ENCODE peak calls at places on chromosomes 6 and 20, in eight cellular contexts. T, Y, I, B, D, N, W and M are unnamed samples.

GRCh38 chr20:52196845-52197244 is 5.3 kb upstream of the ZFP64 start:
- DNase-seq in T (no peak), Y (no peak), I (no peak), B (no peak), D (no peak), N (no peak), W (no peak), M (no peak)

GRCh38 chr20:53829086-53829703 is 235.6 kb upstream of the ZNF217 start:
- DNase-seq in T (no peak), Y (no peak), I (peak), B (no peak), D (peak), N (no peak), W (no peak), M (no peak)

GRCh38 chr6:161169690-161170089 is 104.2 kb downstream of the AGPAT4 start:
- DNase-seq in T (no peak), Y (no peak), I (peak), B (no peak), D (peak), N (no peak), W (no peak), M (no peak)

GRCh38 chr6:82408952-82409421 is 45.4 kb downstream of the TPBG start:
- DNase-seq in T (no peak), Y (no peak), I (no peak), B (no peak), D (peak), N (no peak), W (no peak), M (no peak)

GRCh38 chr6:37024665-37025337 is 19.3 kb downstream of the FGD2 start:
- DNase-seq in T (no peak), Y (peak), I (no peak), B (peak), D (no peak), N (no peak), W (no peak), M (no peak)

GRCh38 chr20:58421497-58421850 is 32.4 kb downstream of the VAPB start:
- DNase-seq in T (no peak), Y (no peak), I (no peak), B (no peak), D (no peak), N (no peak), W (no peak), M (no peak)

GRCh38 chr6:144033816-144034540 is 25.9 kb upstream of the PLAGL1 start:
- DNase-seq in T (no peak), Y (no peak), I (no peak), B (no peak), D (peak), N (no peak), W (no peak), M (no peak)

GRCh38 chr6:42279966-42280629 is 62.4 kb upstream of the MRPS10 start:
- DNase-seq in T (no peak), Y (peak), I (peak), B (no peak), D (peak), N (no peak), W (peak), M (no peak)

GRCh38 chr20:48131581-48131980 is 346.3 kb upstream of the SULF2 start:
- DNase-seq in T (no peak), Y (no peak), I (peak), B (no peak), D (peak), N (no peak), W (no peak), M (no peak)

GRCh38 chr20:59042151-59042795 is at the start of gene PRELID3B:
- DNase-seq in T (no peak), Y (peak), I (peak), B (no peak), D (peak), N (no peak), W (no peak), M (peak)

GRCh38 chr6:139498715-139499114 is 124.3 kb upstream of the CITED2 start:
- DNase-seq in T (no peak), Y (no peak), I (no peak), B (no peak), D (no peak), N (no peak), W (no peak), M (no peak)

GRCh38 chr6:139497344-139497961 is 123.0 kb upstream of the CITED2 start:
- DNase-seq in T (no peak), Y (no peak), I (no peak), B (no peak), D (no peak), N (no peak), W (no peak), M (no peak)

GRCh38 chr6:139496654-139497343 is 122.4 kb upstream of the CITED2 start:
- DNase-seq in T (no peak), Y (no peak), I (no peak), B (no peak), D (no peak), N (no peak), W (no peak), M (no peak)

GRCh38 chr6:139490482-139490881 is 116.0 kb upstream of the CITED2 start:
- DNase-seq in T (no peak), Y (peak), I (no peak), B (no peak), D (no peak), N (no peak), W (no peak), M (no peak)

GRCh38 chr6:139494376-139495025 is 120.1 kb upstream of the CITED2 start:
- DNase-seq in T (no peak), Y (no peak), I (no peak), B (no peak), D (no peak), N (no peak), W (no peak), M (no peak)
- H3K27ac ChIP-seq in T (no peak), Y (no peak), I (no peak), B (no peak), D (no peak), N (no peak), W (no peak), M (no peak)

DNA sequence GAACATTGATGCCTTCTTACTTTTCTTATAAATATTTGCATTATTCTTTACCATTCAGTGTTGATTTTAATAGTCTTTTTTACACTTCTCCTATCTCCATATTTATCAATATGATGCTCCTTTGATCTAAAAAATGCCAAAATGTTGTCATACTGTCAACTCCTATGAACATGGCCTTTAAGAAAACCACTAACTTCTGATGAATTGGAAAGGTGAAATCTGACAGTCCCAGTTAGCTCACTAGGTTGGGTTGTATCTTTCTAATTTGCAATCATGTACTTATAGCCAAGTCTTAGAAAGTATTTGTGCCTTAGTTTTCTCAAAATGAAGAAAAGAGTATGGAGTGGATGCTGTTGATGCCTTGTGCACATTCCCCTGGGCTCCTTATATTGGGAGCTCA is 75.4 kb upstream of the SPACA1 start:
- DNase-seq in T (no peak), Y (no peak), I (no peak), B (no peak), D (no peak), N (no peak), W (no peak), M (no peak)
- H3K27ac ChIP-seq in T (no peak), Y (no peak), I (no peak), B (no peak), D (no peak), N (no peak), W (no peak), M (no peak)

GRCh38 chr6:7939864-7940228 is 29.3 kb upstream of the TXNDC5 start:
- DNase-seq in T (no peak), Y (no peak), I (no peak), B (no peak), D (peak), N (no peak), W (no peak), M (no peak)
- H3K27ac ChIP-seq in T (no peak), Y (no peak), I (no peak), B (no peak), D (no peak), N (no peak), W (no peak), M (no peak)

GRCh38 chr6:11380969-11381744 is 148.7 kb upstream of the NEDD9 start:
- DNase-seq in T (no peak), Y (no peak), I (no peak), B (no peak), D (no peak), N (no peak), W (no peak), M (no peak)
- H3K27ac ChIP-seq in T (no peak), Y (no peak), I (no peak), B (peak), D (no peak), N (no peak), W (no peak), M (no peak)

DNA sequence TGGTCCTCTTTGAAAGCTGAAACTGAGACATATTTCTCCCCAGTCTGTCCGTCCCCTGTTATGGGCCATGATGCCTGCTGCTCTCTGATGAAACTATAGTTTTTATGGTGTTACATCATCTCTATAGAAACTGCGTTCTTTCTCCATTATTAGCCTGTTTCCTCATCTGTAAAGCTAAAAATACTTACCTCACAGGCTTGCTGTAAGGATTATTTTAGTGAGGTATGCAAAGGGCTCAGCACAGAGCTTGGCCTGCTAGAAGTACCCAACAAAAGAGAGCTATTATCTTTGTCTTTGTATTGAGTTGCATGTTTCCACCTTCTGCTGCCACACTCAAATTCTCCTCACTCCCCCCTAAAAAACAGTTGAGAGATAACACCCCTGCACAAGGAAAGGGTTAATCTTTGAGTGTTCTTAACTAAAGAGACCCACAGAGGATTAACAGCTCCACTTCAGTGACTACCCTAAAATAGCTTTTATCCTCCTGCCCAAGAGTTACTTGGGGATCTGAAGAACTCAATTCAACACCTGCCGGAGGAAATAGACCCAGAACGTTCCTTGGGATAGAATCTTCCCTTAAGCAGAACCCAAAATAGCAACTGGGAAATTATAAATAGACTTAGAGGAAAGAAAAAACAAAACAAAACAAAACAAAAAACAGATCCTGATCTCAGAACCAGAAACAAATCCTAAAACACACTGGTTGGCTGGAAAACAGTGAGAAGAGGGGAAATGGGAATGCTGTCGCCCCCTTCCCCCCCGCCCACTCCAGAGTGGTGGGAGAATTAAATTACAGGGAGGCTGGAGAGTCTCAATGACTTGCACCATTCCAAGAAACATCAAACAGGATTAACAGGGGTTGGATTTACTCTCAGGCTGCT is 1.8 kb downstream of the PLAGL2 start:
- DNase-seq in T (no peak), Y (no peak), I (no peak), B (no peak), D (peak), N (no peak), W (no peak), M (peak)
- H3K27ac ChIP-seq in T (peak), Y (peak), I (peak), B (peak), D (peak), N (peak), W (peak), M (peak)

GRCh38 chr6:84912472-84913143 is 148.2 kb upstream of the TBX18 start:
- DNase-seq in T (no peak), Y (no peak), I (no peak), B (no peak), D (no peak), N (no peak), W (no peak), M (no peak)
- H3K27ac ChIP-seq in T (no peak), Y (no peak), I (no peak), B (no peak), D (no peak), N (no peak), W (no peak), M (no peak)

GRCh38 chr6:20846602-20847028 is 312.4 kb downstream of the CDKAL1 start:
- DNase-seq in T (no peak), Y (no peak), I (no peak), B (no peak), D (peak), N (no peak), W (no peak), M (no peak)
- H3K27ac ChIP-seq in T (no peak), Y (no peak), I (no peak), B (no peak), D (no peak), N (no peak), W (no peak), M (no peak)

DNA sequence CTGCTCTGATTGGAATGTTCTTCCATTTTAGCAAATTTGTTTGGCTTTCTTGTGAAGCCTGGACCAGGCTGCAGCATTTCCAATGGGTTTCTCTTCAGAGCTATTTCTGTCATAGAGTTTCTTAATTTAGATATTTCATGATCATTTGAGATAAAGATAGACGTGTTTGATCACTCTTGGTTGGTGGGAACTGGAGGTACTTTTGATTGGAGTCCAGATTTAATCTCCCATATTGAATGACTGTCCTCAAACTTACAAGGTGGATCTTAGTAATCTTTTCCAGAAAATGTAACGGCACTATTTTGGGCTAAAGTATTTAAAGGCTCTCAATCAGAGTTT is 29.2 kb downstream of the RNF144B start:
- DNase-seq in T (no peak), Y (no peak), I (no peak), B (no peak), D (no peak), N (no peak), W (no peak), M (no peak)
- H3K27ac ChIP-seq in T (no peak), Y (no peak), I (peak), B (no peak), D (no peak), N (no peak), W (peak), M (no peak)

DNA sequence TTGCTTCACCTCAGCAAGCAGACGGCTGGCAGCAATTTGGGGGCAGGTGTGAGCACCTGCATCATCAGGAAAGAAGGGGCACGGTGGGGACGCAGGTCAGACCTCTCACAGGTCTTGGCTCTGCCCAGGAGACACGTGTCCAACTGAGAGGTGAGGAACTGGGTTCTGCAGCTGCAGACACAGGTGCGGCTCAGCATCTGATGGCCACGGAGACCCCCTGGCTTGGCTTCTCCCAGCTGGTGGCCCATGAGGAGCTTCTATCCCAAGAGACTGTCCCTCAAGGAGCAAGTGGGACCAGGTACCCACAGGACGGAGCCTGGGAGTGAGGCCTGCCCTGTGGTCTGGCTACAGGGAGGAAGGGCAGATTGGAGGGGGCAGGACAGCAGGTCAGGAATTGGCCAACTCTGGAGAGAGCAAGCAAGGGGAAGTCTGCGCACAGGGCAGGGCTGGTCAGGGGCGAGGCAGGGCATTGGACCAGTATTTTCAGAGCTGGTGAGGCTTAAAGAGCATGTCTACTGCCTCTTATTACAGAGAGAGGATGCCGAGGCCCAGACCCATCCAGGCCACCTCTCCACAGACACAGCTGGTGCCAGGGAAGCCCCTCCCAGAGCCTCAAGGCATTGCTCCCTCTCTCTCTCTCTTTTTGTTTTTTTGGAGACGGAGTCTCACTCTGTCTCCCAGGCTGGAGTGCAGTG is 4.2 kb downstream of the STMN3 start:
- DNase-seq in T (no peak), Y (no peak), I (no peak), B (no peak), D (no peak), N (no peak), W (no peak), M (no peak)
- H3K27ac ChIP-seq in T (no peak), Y (no peak), I (no peak), B (no peak), D (no peak), N (no peak), W (no peak), M (no peak)

GRCh38 chr20:41087325-41087685 is 50.0 kb upstream of the PLCG1 start:
- DNase-seq in T (no peak), Y (no peak), I (no peak), B (no peak), D (no peak), N (no peak), W (no peak), M (no peak)
- H3K27ac ChIP-seq in T (no peak), Y (no peak), I (no peak), B (no peak), D (peak), N (no peak), W (no peak), M (no peak)